ENCODE peak calls at places on chromosome 15, in four cellular contexts. One of them, this sample, is unnamed.

GRCh38 chr15:33831646-33832045 is 136.7 kb upstream of the CHRM5 start:
- DNase-seq in AG09319: no peak
- DNase-seq in astrocyte of the spinal cord: no peak
- DNase-seq in HT1080: no peak
- DNase-seq in this sample: no peak

GRCh38 chr15:43293402-43293801 is 26.7 kb upstream of the TGM5 start:
- DNase-seq in astrocyte of the spinal cord: no peak
- DNase-seq in HT1080: no peak
- DNase-seq in AG09319: no peak
- DNase-seq in this sample: no peak

GRCh38 chr15:35427091-35427490 is 118.9 kb downstream of the DPH6 start:
- DNase-seq in AG09319: peak
- DNase-seq in HT1080: peak
- DNase-seq in astrocyte of the spinal cord: peak
- DNase-seq in this sample: no peak

GRCh38 chr15:80976851-80977250 is 12.8 kb downstream of the MESD start:
- DNase-seq in AG09319: no peak
- DNase-seq in astrocyte of the spinal cord: no peak
- DNase-seq in HT1080: no peak
- DNase-seq in this sample: no peak

GRCh38 chr15:57245130-57245529 is 131.2 kb upstream of the CGNL1 start:
- DNase-seq in astrocyte of the spinal cord: no peak
- DNase-seq in AG09319: no peak
- DNase-seq in HT1080: no peak
- DNase-seq in this sample: no peak

GRCh38 chr15:38714309-38715072 is 149.9 kb upstream of the RASGRP1 start:
- DNase-seq in AG09319: no peak
- DNase-seq in HT1080: peak
- DNase-seq in astrocyte of the spinal cord: peak
- DNase-seq in this sample: no peak

GRCh38 chr15:52163321-52164190 is 27.6 kb downstream of the GNB5 start:
- DNase-seq in astrocyte of the spinal cord: no peak
- DNase-seq in AG09319: no peak
- DNase-seq in HT1080: no peak
- DNase-seq in this sample: no peak

GRCh38 chr15:45168286-45168685 is 19.5 kb downstream of the SHF start:
- DNase-seq in astrocyte of the spinal cord: no peak
- DNase-seq in HT1080: no peak
- DNase-seq in AG09319: no peak
- DNase-seq in this sample: no peak

GRCh38 chr15:68537097-68537496 is 41.7 kb upstream of the CORO2B start:
- DNase-seq in HT1080: no peak
- DNase-seq in AG09319: no peak
- DNase-seq in astrocyte of the spinal cord: no peak
- DNase-seq in this sample: no peak

GRCh38 chr15:52080031-52080430 is 32.5 kb downstream of the BCL2L10 start:
- DNase-seq in HT1080: peak
- DNase-seq in astrocyte of the spinal cord: peak
- DNase-seq in AG09319: no peak
- DNase-seq in this sample: no peak

GRCh38 chr15:77417642-77418041 is 2.3 kb downstream of the PEAK1 start:
- DNase-seq in AG09319: no peak
- DNase-seq in astrocyte of the spinal cord: no peak
- DNase-seq in HT1080: no peak
- DNase-seq in this sample: no peak

GRCh38 chr15:70099167-70099965 is 1.6 kb upstream of the TLE3 start:
- DNase-seq in astrocyte of the spinal cord: peak
- DNase-seq in AG09319: peak
- DNase-seq in HT1080: peak
- DNase-seq in this sample: peak

This sample was measured in frontal cortex.